ENCODE peak calls at places on chromosomes 6 and 20, in eight cellular contexts. One of them, this sample, is unnamed. For H3K4me1, the result is how much of the 10 kb centered on the place peaks cover.

GRCh38 chr6:7433211-7433610 is 43.6 kb downstream of the RIOK1 start:
- DNase-seq in H9: no peak
- DNase-seq in neuronal stem cell: no peak
- DNase-seq in cardiac muscle cell: no peak
- DNase-seq in right cardiac atrium: no peak
- DNase-seq in colonic mucosa: no peak
- DNase-seq in sigmoid colon: no peak
- DNase-seq in lower lobe of right lung: no peak
- DNase-seq in this sample: no peak

GRCh38 chr20:35283441-35284266 is 918 bp downstream of the EIF6 start:
- DNase-seq in cardiac muscle cell: no peak
- DNase-seq in lower lobe of right lung: no peak
- DNase-seq in right cardiac atrium: no peak
- DNase-seq in H9: no peak
- DNase-seq in sigmoid colon: no peak
- DNase-seq in neuronal stem cell: no peak
- DNase-seq in colonic mucosa: no peak
- DNase-seq in this sample: no peak

GRCh38 chr6:70398783-70399730 is 14.3 kb upstream of the FAM135A start:
- DNase-seq in lower lobe of right lung: peak
- DNase-seq in sigmoid colon: no peak
- DNase-seq in neuronal stem cell: no peak
- DNase-seq in right cardiac atrium: no peak
- DNase-seq in H9: no peak
- DNase-seq in cardiac muscle cell: no peak
- DNase-seq in colonic mucosa: peak
- DNase-seq in this sample: no peak

GRCh38 chr6:1267790-1268762 is 43.8 kb upstream of the FOXQ1 start:
- DNase-seq in cardiac muscle cell: no peak
- DNase-seq in H9: no peak
- DNase-seq in colonic mucosa: no peak
- DNase-seq in lower lobe of right lung: no peak
- DNase-seq in right cardiac atrium: no peak
- DNase-seq in neuronal stem cell: no peak
- DNase-seq in sigmoid colon: no peak
- DNase-seq in this sample: no peak

GRCh38 chr6:31558631-31559500 is 11.5 kb downstream of the NFKBIL1 start:
- DNase-seq in sigmoid colon: peak
- DNase-seq in H9: no peak
- DNase-seq in colonic mucosa: no peak
- DNase-seq in cardiac muscle cell: no peak
- DNase-seq in right cardiac atrium: peak
- DNase-seq in neuronal stem cell: no peak
- DNase-seq in lower lobe of right lung: peak
- DNase-seq in this sample: peak

GRCh38 chr6:163466839-163467390 is 52.4 kb downstream of the QKI start:
- DNase-seq in colonic mucosa: no peak
- DNase-seq in sigmoid colon: no peak
- DNase-seq in H9: no peak
- DNase-seq in lower lobe of right lung: no peak
- DNase-seq in neuronal stem cell: no peak
- DNase-seq in right cardiac atrium: no peak
- DNase-seq in cardiac muscle cell: no peak
- DNase-seq in this sample: no peak

GRCh38 chr6:136173519-136174507 is 76.3 kb downstream of the MTFR2 start:
- DNase-seq in right cardiac atrium: peak
- DNase-seq in lower lobe of right lung: no peak
- DNase-seq in colonic mucosa: peak
- DNase-seq in sigmoid colon: no peak
- DNase-seq in cardiac muscle cell: no peak
- DNase-seq in H9: no peak
- DNase-seq in neuronal stem cell: no peak
- DNase-seq in this sample: no peak

GRCh38 chr20:54148947-54149764 is 24.6 kb downstream of the CYP24A1 start:
- DNase-seq in right cardiac atrium: no peak
- DNase-seq in sigmoid colon: no peak
- DNase-seq in cardiac muscle cell: no peak
- DNase-seq in lower lobe of right lung: no peak
- DNase-seq in colonic mucosa: peak
- DNase-seq in neuronal stem cell: no peak
- DNase-seq in H9: no peak
- DNase-seq in this sample: no peak

GRCh38 chr6:157335829-157336228 is 12.5 kb upstream of the TMEM242 start:
- DNase-seq in right cardiac atrium: no peak
- DNase-seq in cardiac muscle cell: no peak
- DNase-seq in neuronal stem cell: no peak
- DNase-seq in lower lobe of right lung: no peak
- DNase-seq in H9: peak
- DNase-seq in sigmoid colon: no peak
- DNase-seq in colonic mucosa: no peak
- DNase-seq in this sample: no peak

GRCh38 chr6:11062083-11062482 is 18.0 kb upstream of the ELOVL2 start:
- DNase-seq in H9: no peak
- DNase-seq in cardiac muscle cell: no peak
- DNase-seq in neuronal stem cell: no peak
- DNase-seq in sigmoid colon: no peak
- DNase-seq in colonic mucosa: no peak
- DNase-seq in lower lobe of right lung: no peak
- DNase-seq in right cardiac atrium: no peak
- DNase-seq in this sample: no peak

GRCh38 chr6:44473870-44474631 is 86.5 kb downstream of the CDC5L start:
- DNase-seq in colonic mucosa: no peak
- DNase-seq in right cardiac atrium: no peak
- DNase-seq in neuronal stem cell: no peak
- DNase-seq in lower lobe of right lung: no peak
- DNase-seq in sigmoid colon: no peak
- DNase-seq in cardiac muscle cell: no peak
- DNase-seq in H9: no peak
- DNase-seq in this sample: no peak

GRCh38 chr6:18343741-18344140 is 43.4 kb upstream of the RNF144B start:
- DNase-seq in right cardiac atrium: no peak
- DNase-seq in colonic mucosa: no peak
- DNase-seq in sigmoid colon: no peak
- DNase-seq in lower lobe of right lung: no peak
- DNase-seq in H9: no peak
- DNase-seq in neuronal stem cell: no peak
- DNase-seq in cardiac muscle cell: no peak
- DNase-seq in this sample: no peak

GRCh38 chr20:12531626-12532025 is 477.1 kb upstream of the SPTLC3 start:
- DNase-seq in H9: no peak
- DNase-seq in sigmoid colon: no peak
- DNase-seq in right cardiac atrium: no peak
- DNase-seq in cardiac muscle cell: no peak
- DNase-seq in colonic mucosa: no peak
- DNase-seq in neuronal stem cell: no peak
- DNase-seq in lower lobe of right lung: no peak
- DNase-seq in this sample: no peak

GRCh38 chr6:127554435-127555006 is 22.5 kb upstream of the C6orf58 start:
- DNase-seq in right cardiac atrium: no peak
- DNase-seq in colonic mucosa: no peak
- DNase-seq in H9: peak
- DNase-seq in sigmoid colon: no peak
- DNase-seq in cardiac muscle cell: peak
- DNase-seq in lower lobe of right lung: no peak
- DNase-seq in neuronal stem cell: peak
- DNase-seq in this sample: no peak

GRCh38 chr20:57652865-57653545 is 32.8 kb upstream of the ZBP1 start:
- DNase-seq in cardiac muscle cell: no peak
- DNase-seq in sigmoid colon: no peak
- DNase-seq in lower lobe of right lung: peak
- DNase-seq in right cardiac atrium: peak
- DNase-seq in colonic mucosa: peak
- DNase-seq in neuronal stem cell: no peak
- DNase-seq in H9: peak
- DNase-seq in this sample: no peak

GRCh38 chr6:13375360-13375878 is 47.1 kb upstream of the TBC1D7 start:
- DNase-seq in cardiac muscle cell: no peak
- DNase-seq in lower lobe of right lung: no peak
- DNase-seq in H9: no peak
- DNase-seq in neuronal stem cell: no peak
- DNase-seq in colonic mucosa: no peak
- DNase-seq in sigmoid colon: no peak
- DNase-seq in right cardiac atrium: no peak
- DNase-seq in this sample: no peak

GRCh38 chr6:44156494-44157151 is 2.0 kb upstream of the CAPN11 start:
- DNase-seq in right cardiac atrium: no peak
- DNase-seq in colonic mucosa: peak
- DNase-seq in lower lobe of right lung: no peak
- DNase-seq in cardiac muscle cell: no peak
- DNase-seq in sigmoid colon: no peak
- DNase-seq in neuronal stem cell: no peak
- DNase-seq in H9: peak
- DNase-seq in this sample: no peak

GRCh38 chr6:12961761-12962160 is 245.2 kb downstream of the PHACTR1 start:
- DNase-seq in lower lobe of right lung: no peak
- DNase-seq in cardiac muscle cell: no peak
- DNase-seq in right cardiac atrium: no peak
- DNase-seq in colonic mucosa: no peak
- DNase-seq in neuronal stem cell: no peak
- DNase-seq in sigmoid colon: no peak
- DNase-seq in H9: no peak
- DNase-seq in this sample: no peak

GRCh38 chr6:90402831-90403192 is 106.2 kb upstream of the BACH2 start:
- DNase-seq in lower lobe of right lung: no peak
- DNase-seq in right cardiac atrium: no peak
- DNase-seq in cardiac muscle cell: no peak
- DNase-seq in H9: no peak
- DNase-seq in colonic mucosa: no peak
- DNase-seq in sigmoid colon: no peak
- DNase-seq in neuronal stem cell: no peak
- DNase-seq in this sample: no peak

GRCh38 chr6:18216411-18216810 is 47.9 kb downstream of the DEK start:
- DNase-seq in right cardiac atrium: no peak
- DNase-seq in H9: no peak
- DNase-seq in cardiac muscle cell: no peak
- DNase-seq in neuronal stem cell: no peak
- DNase-seq in colonic mucosa: no peak
- DNase-seq in sigmoid colon: no peak
- DNase-seq in lower lobe of right lung: no peak
- DNase-seq in this sample: no peak

GRCh38 chr6:142373268-142374089 is 71.7 kb downstream of the ADGRG6 start:
- DNase-seq in lower lobe of right lung: no peak
- DNase-seq in neuronal stem cell: no peak
- DNase-seq in sigmoid colon: no peak
- DNase-seq in right cardiac atrium: no peak
- DNase-seq in H9: no peak
- DNase-seq in colonic mucosa: no peak
- DNase-seq in cardiac muscle cell: no peak
- DNase-seq in this sample: no peak

GRCh38 chr20:63950701-63951397 is 5.4 kb downstream of the UCKL1 start:
- DNase-seq in cardiac muscle cell: peak
- DNase-seq in neuronal stem cell: no peak
- DNase-seq in colonic mucosa: no peak
- DNase-seq in H9: no peak
- DNase-seq in right cardiac atrium: peak
- DNase-seq in lower lobe of right lung: no peak
- DNase-seq in sigmoid colon: no peak
- DNase-seq in this sample: no peak

DNA sequence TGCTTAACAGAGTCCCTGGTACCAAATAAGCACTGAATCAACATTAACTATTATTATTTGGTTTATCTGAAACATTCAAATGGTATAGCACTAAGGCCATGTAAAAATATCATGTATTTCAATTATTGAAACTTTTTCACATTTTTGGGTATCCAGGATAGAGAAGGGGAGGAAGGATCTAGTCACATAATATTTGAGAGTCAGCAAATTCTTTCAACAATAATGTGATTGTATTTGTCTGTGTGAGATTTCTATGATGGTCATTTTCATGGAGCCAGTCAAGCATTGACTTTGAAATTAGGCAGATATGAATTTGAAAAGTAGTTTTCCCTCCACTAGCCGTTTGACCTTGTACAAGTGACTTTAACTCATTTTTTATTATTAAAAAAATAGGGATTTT is 67.9 kb downstream of the LAMA2 start:
- DNase-seq in H9: no peak
- DNase-seq in cardiac muscle cell: no peak
- DNase-seq in sigmoid colon: no peak
- DNase-seq in colonic mucosa: no peak
- DNase-seq in lower lobe of right lung: no peak
- DNase-seq in right cardiac atrium: no peak
- DNase-seq in neuronal stem cell: no peak
- DNase-seq in this sample: no peak
- H3K4me1 ChIP-seq in H9: under half
- H3K4me1 ChIP-seq in cardiac muscle cell: under half
- H3K4me1 ChIP-seq in sigmoid colon: under half
- H3K4me1 ChIP-seq in colonic mucosa: under half
- H3K4me1 ChIP-seq in lower lobe of right lung: under half
- H3K4me1 ChIP-seq in right cardiac atrium: under half
- H3K4me1 ChIP-seq in neuronal stem cell: under half
- H3K4me1 ChIP-seq in this sample: under half

DNA sequence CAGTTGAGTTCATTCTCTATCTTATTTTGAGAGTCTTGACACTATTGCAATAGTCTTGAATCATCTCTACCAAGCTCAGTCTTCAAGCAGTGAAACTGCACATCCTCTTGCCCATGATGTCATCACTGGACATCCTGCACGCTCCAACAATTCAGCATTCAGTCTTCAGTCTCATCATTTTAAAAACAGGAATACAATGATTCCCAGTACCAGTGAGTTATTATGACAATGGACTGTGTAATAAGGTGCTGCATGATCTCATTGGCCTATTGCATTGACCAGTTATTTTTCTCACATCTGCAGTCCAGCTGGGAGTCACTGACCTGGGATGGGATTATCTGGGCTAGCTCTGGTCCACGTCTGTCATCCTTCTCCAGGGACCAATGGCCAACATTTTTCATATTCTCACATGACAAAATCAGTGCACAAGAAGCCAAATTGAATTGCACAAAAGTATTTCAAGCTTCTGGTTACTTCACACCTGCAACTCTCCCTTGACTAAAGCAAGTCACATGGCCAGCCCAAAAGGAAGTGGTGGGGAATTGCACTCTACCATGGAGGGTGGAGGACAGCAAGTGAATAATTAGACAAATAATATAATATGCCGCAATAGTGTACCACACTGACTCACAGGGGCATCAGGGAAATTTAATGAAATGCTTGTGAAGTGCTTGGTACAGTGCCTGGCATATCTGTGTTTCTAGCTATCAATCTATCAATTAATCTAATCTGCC is 6.4 kb upstream of the CST2 start:
- DNase-seq in sigmoid colon: no peak
- DNase-seq in right cardiac atrium: no peak
- DNase-seq in lower lobe of right lung: no peak
- DNase-seq in neuronal stem cell: no peak
- DNase-seq in H9: no peak
- DNase-seq in colonic mucosa: no peak
- DNase-seq in cardiac muscle cell: no peak
- DNase-seq in this sample: no peak
- H3K4me1 ChIP-seq in sigmoid colon: under half
- H3K4me1 ChIP-seq in right cardiac atrium: under half
- H3K4me1 ChIP-seq in lower lobe of right lung: under half
- H3K4me1 ChIP-seq in neuronal stem cell: under half
- H3K4me1 ChIP-seq in H9: under half
- H3K4me1 ChIP-seq in colonic mucosa: under half
- H3K4me1 ChIP-seq in cardiac muscle cell: under half
- H3K4me1 ChIP-seq in this sample: under half

GRCh38 chr6:46395530-46395929 is 95.7 kb downstream of the RCAN2 start:
- DNase-seq in cardiac muscle cell: no peak
- DNase-seq in right cardiac atrium: no peak
- DNase-seq in H9: no peak
- DNase-seq in neuronal stem cell: no peak
- DNase-seq in colonic mucosa: no peak
- DNase-seq in sigmoid colon: no peak
- DNase-seq in lower lobe of right lung: no peak
- DNase-seq in this sample: no peak
- H3K4me1 ChIP-seq in cardiac muscle cell: under half
- H3K4me1 ChIP-seq in right cardiac atrium: under half
- H3K4me1 ChIP-seq in H9: under half
- H3K4me1 ChIP-seq in neuronal stem cell: under half
- H3K4me1 ChIP-seq in colonic mucosa: under half
- H3K4me1 ChIP-seq in sigmoid colon: under half
- H3K4me1 ChIP-seq in lower lobe of right lung: under half
- H3K4me1 ChIP-seq in this sample: under half

GRCh38 chr6:25027221-25027916 is 91.6 kb upstream of the RIPOR2 start:
- DNase-seq in cardiac muscle cell: no peak
- DNase-seq in H9: peak
- DNase-seq in colonic mucosa: peak
- DNase-seq in lower lobe of right lung: peak
- DNase-seq in sigmoid colon: no peak
- DNase-seq in neuronal stem cell: no peak
- DNase-seq in right cardiac atrium: no peak
- DNase-seq in this sample: peak
- H3K4me1 ChIP-seq in cardiac muscle cell: under half
- H3K4me1 ChIP-seq in H9: under half
- H3K4me1 ChIP-seq in colonic mucosa: under half
- H3K4me1 ChIP-seq in lower lobe of right lung: under half
- H3K4me1 ChIP-seq in sigmoid colon: under half
- H3K4me1 ChIP-seq in neuronal stem cell: under half
- H3K4me1 ChIP-seq in right cardiac atrium: under half
- H3K4me1 ChIP-seq in this sample: under half